ENCODE peak calls at places on chromosomes 2 and 18, in four cellular contexts. J is DND-41, G is brain microvascular endothelial cell, C is IMR-90. H is an unnamed sample.

GRCh38 chr2:176936410-176936809 is 276.2 kb upstream of the HNRNPA3 start:
- DNase-seq in J (no peak), G (no peak), C (no peak), H (no peak)

GRCh38 chr18:37684183-37684582 is 118.6 kb upstream of the CELF4 start:
- DNase-seq in J (no peak), G (no peak), C (no peak), H (no peak)

GRCh38 chr2:186670831-186671230 is 23.0 kb upstream of the FAM171B start:
- DNase-seq in J (no peak), G (no peak), C (no peak), H (no peak)

GRCh38 chr18:48866028-48866733 is 84.6 kb downstream of the SMAD7 start:
- DNase-seq in J (no peak), G (no peak), C (peak; percentile 85), H (no peak)

GRCh38 chr2:20506281-20506685 is 59.4 kb downstream of the RHOB start:
- DNase-seq in J (no peak), G (peak; percentile 59), C (peak; percentile 81), H (no peak)

GRCh38 chr2:95185973-95186372 is 20.4 kb downstream of the ZNF2 start:
- DNase-seq in J (no peak), G (no peak), C (no peak), H (no peak)

GRCh38 chr18:31454066-31454708 is 6.6 kb downstream of the DSG3 start:
- DNase-seq in J (no peak), G (peak; percentile 45), C (peak; percentile 69), H (no peak)

GRCh38 chr2:98479959-98480524 is 35.4 kb downstream of the INPP4A start:
- DNase-seq in J (peak; percentile 47), G (no peak), C (peak; percentile 62), H (peak; percentile 82)

GRCh38 chr2:61534926-61535325 is 3.2 kb downstream of the XPO1 start:
- DNase-seq in J (no peak), G (no peak), C (peak; percentile 3), H (no peak)

GRCh38 chr2:39266139-39266805 is 22.5 kb upstream of the CDKL4 start:
- DNase-seq in J (no peak), G (no peak), C (peak; percentile 36), H (peak; percentile 48)

GRCh38 chr2:98378901-98379300 is 32.6 kb downstream of the CNGA3 start:
- DNase-seq in J (no peak), G (no peak), C (peak; percentile 16), H (no peak)

GRCh38 chr2:76958749-76959148 is 563.4 kb downstream of the LRRTM4 start:
- DNase-seq in J (no peak), G (no peak), C (no peak), H (no peak)

GRCh38 chr2:36526216-36526615 is 71.8 kb downstream of the FEZ2 start:
- DNase-seq in J (no peak), G (no peak), C (peak; percentile 74), H (no peak)

GRCh38 chr2:207088839-207089238 is 76.9 kb downstream of the KLF7 start:
- DNase-seq in J (no peak), G (no peak), C (no peak), H (no peak)

GRCh38 chr2:49154891-49155290 is 576 bp upstream of the FSHR start:
- DNase-seq in J (no peak), G (no peak), C (no peak), H (no peak)

GRCh38 chr2:209532321-209532720 is 108.5 kb downstream of the MAP2 start:
- DNase-seq in J (no peak), G (no peak), C (no peak), H (no peak)

GRCh38 chr2:86372641-86373502 is 35.4 kb upstream of the REEP1 start:
- DNase-seq in J (peak; percentile 17), G (peak; percentile 37), C (peak; percentile 42), H (no peak)

GRCh38 chr18:61991836-61992235 is 99.0 kb upstream of the RNF152 start:
- DNase-seq in J (no peak), G (no peak), C (no peak), H (no peak)

GRCh38 chr2:55364189-55365055 is 55.2 kb downstream of the CCDC88A start:
- DNase-seq in J (no peak), G (peak; percentile 94), C (peak; percentile 98), H (no peak)

GRCh38 chr2:189783451-189783926 is 650 bp downstream of the ORMDL1 start:
- DNase-seq in J (no peak), G (no peak), C (peak; percentile 49), H (peak; percentile 28)

GRCh38 chr2:29113891-29114321 is 1.3 kb upstream of the CLIP4 start:
- DNase-seq in J (no peak), G (peak; percentile 85), C (peak; percentile 73), H (peak; percentile 39)

GRCh38 chr2:31060397-31060796 is 77.8 kb downstream of the GALNT14 start:
- DNase-seq in J (no peak), G (no peak), C (no peak), H (no peak)

GRCh38 chr2:98333922-98334321 is 12.3 kb upstream of the CNGA3 start:
- DNase-seq in J (no peak), G (no peak), C (peak; percentile 3), H (no peak)

GRCh38 chr2:15665067-15665942 is 73.6 kb downstream of the DDX1 start:
- DNase-seq in J (no peak), G (no peak), C (no peak), H (no peak)

GRCh38 chr2:125167152-125167551 is 1142.1 kb downstream of the CNTNAP5 start:
- DNase-seq in J (no peak), G (no peak), C (peak; percentile 5), H (no peak)

GRCh38 chr2:201999289-201999688 is 34.4 kb upstream of the FZD7 start:
- DNase-seq in J (no peak), G (no peak), C (peak; percentile 59), H (no peak)

GRCh38 chr2:152278536-152278935 is 56.4 kb upstream of the FMNL2 start:
- DNase-seq in J (no peak), G (no peak), C (no peak), H (no peak)

GRCh38 chr2:241014224-241014623 is 15.8 kb downstream of the SNED1 start:
- DNase-seq in J (no peak), G (no peak), C (no peak), H (no peak)

GRCh38 chr2:143333168-143333791 is 204.1 kb downstream of the ARHGAP15 start:
- DNase-seq in J (no peak), G (no peak), C (no peak), H (no peak)

GRCh38 chr2:196711625-196712024 is 72.1 kb downstream of the CCDC150 start:
- DNase-seq in J (no peak), G (no peak), C (no peak), H (no peak)
- H3K27ac ChIP-seq in J (no peak overlapping the region), G (no peak overlapping the region), C (no peak overlapping the region), H (no peak overlapping the region)

GRCh38 chr2:47695800-47696477 is 87.0 kb upstream of the MSH6 start:
- DNase-seq in J (no peak), G (no peak), C (no peak), H (no peak)

GRCh38 chr2:47697000-47697601 is 85.8 kb upstream of the MSH6 start:
- DNase-seq in J (no peak), G (no peak), C (no peak), H (no peak)

GRCh38 chr2:47699533-47700215 is 83.3 kb upstream of the MSH6 start:
- DNase-seq in J (no peak), G (no peak), C (no peak), H (no peak)

DNA sequence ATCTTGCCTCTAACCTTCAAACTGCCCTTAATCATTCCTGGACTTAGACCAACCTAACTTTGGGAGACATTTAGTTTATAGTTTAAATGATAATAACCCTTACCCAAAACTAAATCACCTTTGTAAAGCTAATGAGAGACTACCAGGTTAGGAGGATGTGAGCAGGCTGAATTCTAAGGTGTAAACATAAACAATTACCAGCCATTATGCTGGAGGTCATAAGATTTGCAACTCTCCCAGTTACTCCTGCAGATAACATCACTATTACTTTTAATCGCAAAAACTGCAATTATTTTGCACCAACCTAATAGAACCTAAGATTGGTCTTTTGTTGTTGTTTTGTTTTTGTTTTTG is 86.5 kb upstream of the MSH6 start:
- DNase-seq in J (no peak), G (no peak), C (no peak), H (no peak)
- H3K27ac ChIP-seq in J (no peak overlapping the region), G (no peak overlapping the region), C (no peak overlapping the region), H (no peak overlapping the region)

GRCh38 chr2:24827321-24828261 is 34.4 kb downstream of the CENPO start:
- DNase-seq in J (peak; percentile 77), G (peak; percentile 83), C (peak; percentile 89), H (peak; percentile 49)
- H3K27ac ChIP-seq in J (peak overlapping the region; percentile 11), G (no peak overlapping the region), C (no peak overlapping the region), H (no peak overlapping the region)

DNA sequence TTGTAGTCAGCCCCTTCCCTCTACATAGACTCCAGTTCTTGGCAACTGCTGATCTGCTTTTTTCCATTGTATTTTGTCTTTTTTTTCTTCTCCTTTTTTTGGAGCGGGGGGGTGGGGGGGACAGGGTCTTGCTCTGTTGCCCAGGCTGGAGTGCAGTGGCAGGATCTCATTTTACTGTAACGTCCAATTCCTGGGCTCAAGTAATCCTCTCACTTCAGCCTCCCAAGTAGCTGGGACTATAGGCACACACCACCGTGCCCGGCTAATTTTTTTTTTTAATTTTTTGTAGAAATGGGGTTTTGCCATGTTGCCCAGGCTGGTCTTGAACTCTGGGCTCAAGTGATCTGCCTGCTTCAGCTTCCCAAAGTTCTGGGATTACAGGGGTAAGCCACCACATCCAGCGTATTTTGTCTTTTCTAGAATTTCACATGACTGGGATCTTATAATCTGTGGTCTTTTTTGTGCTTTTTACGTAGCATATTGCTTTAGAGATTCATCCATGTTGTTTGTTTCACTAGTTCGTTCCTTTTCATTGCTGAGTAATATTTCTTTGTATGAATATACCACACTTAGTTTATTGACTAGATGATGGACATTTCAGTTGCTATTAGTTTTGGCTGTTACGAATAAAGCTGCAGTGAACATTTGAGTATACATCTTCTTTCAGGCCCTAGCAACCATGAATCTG is 17.9 kb downstream of the EML4 start:
- DNase-seq in J (no peak), G (no peak), C (no peak), H (no peak)
- H3K27ac ChIP-seq in J (no peak overlapping the region), G (peak overlapping the region; percentile 72), C (no peak overlapping the region), H (no peak overlapping the region)

GRCh38 chr2:215532844-215533243 is 97.0 kb upstream of the FN1 start:
- DNase-seq in J (no peak), G (no peak), C (peak; percentile 23), H (no peak)
- H3K27ac ChIP-seq in J (no peak overlapping the region), G (peak overlapping the region; percentile 98), C (no peak overlapping the region), H (no peak overlapping the region)

GRCh38 chr18:77045682-77046081 is 86.9 kb downstream of the MBP start:
- DNase-seq in J (no peak), G (no peak), C (no peak), H (no peak)

GRCh38 chr18:77047803-77048419 is 84.7 kb downstream of the MBP start:
- DNase-seq in J (no peak), G (no peak), C (no peak), H (no peak)

GRCh38 chr18:77044866-77045664 is 87.5 kb downstream of the MBP start:
- DNase-seq in J (no peak), G (no peak), C (no peak), H (no peak)

GRCh38 chr18:77046409-77046808 is 86.2 kb downstream of the MBP start:
- DNase-seq in J (no peak), G (no peak), C (no peak), H (no peak)

DNA sequence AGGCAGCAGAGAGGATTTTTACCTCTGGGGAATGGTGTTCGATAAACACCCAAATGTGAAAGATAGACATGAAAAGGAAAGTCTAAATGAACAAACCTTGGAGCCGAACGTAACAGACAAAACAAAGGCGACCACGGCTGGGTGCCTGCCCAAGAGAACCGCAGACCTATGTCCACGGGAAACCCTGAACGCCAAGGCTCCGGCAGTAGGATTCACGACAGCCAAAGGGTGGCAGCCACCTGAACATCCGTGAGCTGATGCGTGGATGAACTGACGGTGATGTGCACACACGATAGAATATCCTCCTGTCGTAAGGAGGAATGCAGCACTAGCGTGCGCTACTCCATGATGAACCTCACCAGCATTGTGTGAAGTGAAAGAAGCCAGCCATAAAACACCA is 85.6 kb downstream of the MBP start:
- DNase-seq in J (no peak), G (no peak), C (no peak), H (no peak)
- H3K27ac ChIP-seq in J (peak overlapping the region; percentile 55), G (no peak overlapping the region), C (no peak overlapping the region), H (no peak overlapping the region)